ENCODE peak calls at places on chromosome 10, in four cellular contexts. One of them, this sample, is unnamed.
A peak's percentile ranks its signal among the peaks of the same experiment; 100 is the strongest.

GRCh38 chr10:30366829-30367228 is 17.8 kb upstream of the MTPAP start:
- DNase-seq in H9: no peak
- DNase-seq in mesendoderm: no peak
- DNase-seq in H1: no peak
- DNase-seq in this sample: no peak

GRCh38 chr10:70330671-70331070 is 46.9 kb upstream of the NPFFR1 start:
- DNase-seq in H9: no peak
- DNase-seq in mesendoderm: no peak
- DNase-seq in H1: no peak
- DNase-seq in this sample: no peak

GRCh38 chr10:230758-231157 is 95.5 kb downstream of the ZMYND11 start:
- DNase-seq in H9: no peak
- DNase-seq in mesendoderm: peak; percentile 39
- DNase-seq in H1: no peak
- DNase-seq in this sample: no peak

GRCh38 chr10:132096863-132097478 is 31.2 kb downstream of the JAKMIP3 start:
- DNase-seq in H9: peak; percentile 24
- DNase-seq in mesendoderm: no peak
- DNase-seq in H1: no peak
- DNase-seq in this sample: no peak

GRCh38 chr10:128036746-128037542 is 89.3 kb downstream of the MKI67 start:
- DNase-seq in H9: no peak
- DNase-seq in mesendoderm: no peak
- DNase-seq in H1: no peak
- DNase-seq in this sample: peak; percentile 16

GRCh38 chr10:9535744-9536143 is 1481.3 kb downstream of the GATA3 start:
- DNase-seq in H9: no peak
- DNase-seq in mesendoderm: no peak
- DNase-seq in H1: no peak
- DNase-seq in this sample: no peak

GRCh38 chr10:3095373-3096139 is 28.2 kb downstream of the PFKP start:
- DNase-seq in H9: no peak
- DNase-seq in mesendoderm: peak; percentile 83
- DNase-seq in H1: no peak
- DNase-seq in this sample: peak; percentile 100

GRCh38 chr10:119989966-119990365 is 97.4 kb downstream of the SEC23IP start:
- DNase-seq in H9: no peak
- DNase-seq in mesendoderm: no peak
- DNase-seq in H1: no peak
- DNase-seq in this sample: no peak

GRCh38 chr10:43056568-43057011 is 20.3 kb upstream of the RET start:
- DNase-seq in H9: no peak
- DNase-seq in mesendoderm: no peak
- DNase-seq in H1: no peak
- DNase-seq in this sample: no peak

GRCh38 chr10:101301111-101301731 is 52.7 kb upstream of the BTRC start:
- DNase-seq in H9: peak; percentile 75
- DNase-seq in mesendoderm: peak; percentile 79
- DNase-seq in H1: peak; percentile 70
- DNase-seq in this sample: peak; percentile 44

GRCh38 chr10:93514496-93514895 is 18.1 kb downstream of the CEP55 start:
- DNase-seq in H9: no peak
- DNase-seq in mesendoderm: no peak
- DNase-seq in H1: no peak
- DNase-seq in this sample: peak; percentile 20

GRCh38 chr10:3566627-3567026 is 218.4 kb downstream of the KLF6 start:
- DNase-seq in H9: no peak
- DNase-seq in mesendoderm: no peak
- DNase-seq in H1: no peak
- DNase-seq in this sample: no peak

GRCh38 chr10:122531261-122531660 is 29.3 kb upstream of the DMBT1 start:
- DNase-seq in H9: no peak
- DNase-seq in mesendoderm: no peak
- DNase-seq in H1: no peak
- DNase-seq in this sample: no peak

GRCh38 chr10:119871881-119872609 is 598 bp downstream of the MCMBP start:
- DNase-seq in H9: peak; percentile 78
- DNase-seq in mesendoderm: peak; percentile 70
- DNase-seq in H1: peak; percentile 67
- DNase-seq in this sample: peak; percentile 28

GRCh38 chr10:18402766-18403346 is 248.5 kb downstream of the NSUN6 start:
- DNase-seq in H9: no peak
- DNase-seq in mesendoderm: no peak
- DNase-seq in H1: no peak
- DNase-seq in this sample: peak; percentile 73

GRCh38 chr10:101415884-101416283 is 61.9 kb downstream of the BTRC start:
- DNase-seq in H9: no peak
- DNase-seq in mesendoderm: no peak
- DNase-seq in H1: no peak
- DNase-seq in this sample: no peak

GRCh38 chr10:102650655-102651454 is 6.6 kb downstream of the TRIM8 start:
- DNase-seq in H9: no peak
- DNase-seq in mesendoderm: no peak
- DNase-seq in H1: no peak
- DNase-seq in this sample: no peak

GRCh38 chr10:85548038-85548437 is 818.6 kb downstream of the GRID1 start:
- DNase-seq in H9: no peak
- DNase-seq in mesendoderm: peak; percentile 73
- DNase-seq in H1: no peak
- DNase-seq in this sample: no peak

GRCh38 chr10:22259280-22259679 is 41.5 kb upstream of the EBLN1 start:
- DNase-seq in H9: no peak
- DNase-seq in mesendoderm: peak; percentile 32
- DNase-seq in H1: no peak
- DNase-seq in this sample: no peak

GRCh38 chr10:75911426-75911825 is 480.0 kb downstream of the LRMDA start:
- DNase-seq in H9: no peak
- DNase-seq in mesendoderm: no peak
- DNase-seq in H1: no peak
- DNase-seq in this sample: no peak

GRCh38 chr10:92052088-92052487 is 128.5 kb downstream of the BTAF1 start:
- DNase-seq in H9: no peak
- DNase-seq in mesendoderm: no peak
- DNase-seq in H1: no peak
- DNase-seq in this sample: no peak

GRCh38 chr10:126876456-126876855 is 28.8 kb upstream of the DOCK1 start:
- DNase-seq in H9: no peak
- DNase-seq in mesendoderm: no peak
- DNase-seq in H1: peak; percentile 8
- DNase-seq in this sample: no peak

GRCh38 chr10:21130683-21131442 is 233.8 kb upstream of the NEBL start:
- DNase-seq in H9: no peak
- DNase-seq in mesendoderm: no peak
- DNase-seq in H1: no peak
- DNase-seq in this sample: no peak

GRCh38 chr10:129913021-129913695 is 50.9 kb downstream of the EBF3 start:
- DNase-seq in H9: no peak
- DNase-seq in mesendoderm: no peak
- DNase-seq in H1: no peak
- DNase-seq in this sample: no peak

GRCh38 chr10:58608356-58608755 is 95.7 kb downstream of the BICC1 start:
- DNase-seq in H9: no peak
- DNase-seq in mesendoderm: no peak
- DNase-seq in H1: no peak
- DNase-seq in this sample: peak; percentile 55

GRCh38 chr10:74738985-74739567 is 87.3 kb upstream of the KAT6B start:
- DNase-seq in H9: peak; percentile 44
- DNase-seq in mesendoderm: peak; percentile 65
- DNase-seq in H1: peak; percentile 45
- DNase-seq in this sample: peak; percentile 16

GRCh38 chr10:47013469-47014169 is 102.4 kb downstream of the PTPN20 start:
- DNase-seq in H9: peak; percentile 73
- DNase-seq in mesendoderm: no peak
- DNase-seq in H1: no peak
- DNase-seq in this sample: no peak

GRCh38 chr10:79263951-79264350 is 83.3 kb upstream of the PPIF start:
- DNase-seq in H9: no peak
- DNase-seq in mesendoderm: no peak
- DNase-seq in H1: no peak
- DNase-seq in this sample: no peak

GRCh38 chr10:79375321-79376077 is 28.2 kb downstream of the PPIF start:
- DNase-seq in H9: peak; percentile 32
- DNase-seq in mesendoderm: peak; percentile 65
- DNase-seq in H1: peak; percentile 38
- DNase-seq in this sample: peak; percentile 59

GRCh38 chr10:82394122-82394521 is 519.1 kb downstream of the NRG3 start:
- DNase-seq in H9: no peak
- DNase-seq in mesendoderm: no peak
- DNase-seq in H1: no peak
- DNase-seq in this sample: no peak

GRCh38 chr10:72016608-72017310 is 52.6 kb downstream of the CHST3 start:
- DNase-seq in H9: no peak
- DNase-seq in mesendoderm: no peak
- DNase-seq in H1: no peak
- DNase-seq in this sample: no peak

GRCh38 chr10:117541405-117541908 is 1.1 kb upstream of the EMX2 start:
- DNase-seq in H9: peak; percentile 75
- DNase-seq in mesendoderm: peak; percentile 81
- DNase-seq in H1: no peak
- DNase-seq in this sample: no peak

GRCh38 chr10:119595134-119595714 is 1.5 kb downstream of the TIAL1 start:
- DNase-seq in H9: no peak
- DNase-seq in mesendoderm: peak; percentile 55
- DNase-seq in H1: no peak
- DNase-seq in this sample: peak; percentile 56

DNA sequence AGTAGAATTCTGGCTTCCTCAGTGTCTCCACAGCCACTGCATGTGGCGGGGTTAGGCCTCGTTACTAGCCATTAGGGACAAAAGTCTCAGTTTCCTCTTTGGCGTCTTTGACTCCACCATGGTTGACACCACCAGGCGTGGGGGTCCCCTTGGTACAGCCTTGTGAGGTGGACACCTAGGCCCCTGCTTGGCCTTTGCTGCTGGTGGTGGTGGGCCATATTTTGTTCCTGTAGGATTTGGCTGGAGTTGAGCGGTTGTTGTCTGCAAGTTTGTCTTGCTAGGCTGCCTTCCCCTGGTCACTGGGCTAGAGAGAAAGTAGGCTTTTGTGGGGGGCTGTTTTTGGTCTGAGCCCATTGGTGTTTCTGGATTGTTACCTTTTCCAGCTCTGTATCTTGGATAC is 272.7 kb downstream of the CAMK1D start:
- DNase-seq in H9: no peak
- DNase-seq in mesendoderm: no peak
- DNase-seq in H1: no peak
- DNase-seq in this sample: no peak
- H4K5ac ChIP-seq in H9: no peak overlapping the region
- H4K5ac ChIP-seq in mesendoderm: no peak overlapping the region
- H4K5ac ChIP-seq in H1: no peak overlapping the region
- H4K5ac ChIP-seq in this sample: no peak overlapping the region

GRCh38 chr10:6135589-6136168 is 46.8 kb downstream of the RBM17 start:
- DNase-seq in H9: no peak
- DNase-seq in mesendoderm: no peak
- DNase-seq in H1: no peak
- DNase-seq in this sample: no peak
- H4K5ac ChIP-seq in H9: no peak overlapping the region
- H4K5ac ChIP-seq in mesendoderm: no peak overlapping the region
- H4K5ac ChIP-seq in H1: no peak overlapping the region
- H4K5ac ChIP-seq in this sample: peak overlapping the region; percentile 3

DNA sequence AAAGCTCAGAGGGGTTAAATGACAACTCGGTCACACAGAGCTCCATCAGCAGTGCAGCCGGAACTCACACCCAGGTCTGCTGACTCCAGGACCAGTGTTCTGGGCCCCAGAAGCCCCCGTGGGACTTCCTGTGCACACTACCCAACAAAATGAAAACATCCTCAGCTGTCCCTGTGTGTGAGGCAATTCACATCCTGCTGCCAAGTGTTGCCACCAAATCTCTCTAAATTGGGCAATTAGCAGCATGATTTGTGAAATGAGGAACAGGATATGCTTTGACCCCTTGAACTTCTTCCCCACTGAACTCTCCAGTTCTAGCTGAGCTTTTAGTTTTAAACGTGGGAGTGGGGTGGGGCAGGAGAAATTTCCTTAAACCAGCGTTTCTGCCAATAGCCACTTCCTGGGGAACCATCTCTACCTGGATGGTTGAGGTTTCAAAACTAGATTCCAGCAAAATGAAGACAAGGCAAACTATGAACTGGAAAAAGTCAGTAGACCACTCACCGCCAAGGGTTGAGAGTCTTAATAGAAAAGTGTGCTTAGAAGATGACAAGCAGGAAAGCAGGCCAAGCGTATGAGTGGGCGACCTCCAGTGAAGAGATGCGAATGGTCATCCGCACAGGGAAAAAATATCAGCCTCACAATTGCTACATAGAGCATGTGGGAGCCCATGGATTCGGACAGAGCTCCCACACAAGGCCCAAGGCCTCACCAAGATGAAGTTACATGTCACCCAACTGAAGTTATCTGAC is 51.9 kb upstream of the CHST15 start:
- DNase-seq in H9: no peak
- DNase-seq in mesendoderm: no peak
- DNase-seq in H1: no peak
- DNase-seq in this sample: no peak
- H4K5ac ChIP-seq in H9: no peak overlapping the region
- H4K5ac ChIP-seq in mesendoderm: no peak overlapping the region
- H4K5ac ChIP-seq in H1: no peak overlapping the region
- H4K5ac ChIP-seq in this sample: no peak overlapping the region

DNA sequence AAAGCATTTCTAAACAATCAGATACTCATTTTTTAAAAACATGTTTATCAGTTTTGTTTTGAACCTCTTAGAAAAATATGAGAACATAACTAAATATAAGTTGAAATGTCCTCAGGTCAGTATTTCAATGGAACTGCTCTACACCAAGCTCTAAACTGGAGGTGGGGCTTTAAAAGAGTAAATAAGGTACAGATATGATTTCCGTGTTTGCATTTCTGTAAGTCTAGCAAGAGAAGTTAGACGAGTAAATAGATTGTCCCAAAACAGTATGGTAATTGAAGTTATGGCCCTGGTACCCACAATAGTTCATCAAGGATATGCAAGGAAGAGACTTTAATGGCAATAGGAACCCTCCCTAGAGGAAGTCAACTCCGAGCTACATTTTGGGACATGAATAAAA is 115.1 kb upstream of the AKR1E2 start:
- DNase-seq in H9: no peak
- DNase-seq in mesendoderm: no peak
- DNase-seq in H1: no peak
- DNase-seq in this sample: no peak
- H4K5ac ChIP-seq in H9: no peak overlapping the region
- H4K5ac ChIP-seq in mesendoderm: no peak overlapping the region
- H4K5ac ChIP-seq in H1: no peak overlapping the region
- H4K5ac ChIP-seq in this sample: no peak overlapping the region

GRCh38 chr10:37826806-37827205 is 30.6 kb downstream of the ZNF248 start:
- DNase-seq in H9: no peak
- DNase-seq in mesendoderm: no peak
- DNase-seq in H1: no peak
- DNase-seq in this sample: no peak
- H4K5ac ChIP-seq in H9: no peak overlapping the region
- H4K5ac ChIP-seq in mesendoderm: no peak overlapping the region
- H4K5ac ChIP-seq in H1: no peak overlapping the region
- H4K5ac ChIP-seq in this sample: no peak overlapping the region

DNA sequence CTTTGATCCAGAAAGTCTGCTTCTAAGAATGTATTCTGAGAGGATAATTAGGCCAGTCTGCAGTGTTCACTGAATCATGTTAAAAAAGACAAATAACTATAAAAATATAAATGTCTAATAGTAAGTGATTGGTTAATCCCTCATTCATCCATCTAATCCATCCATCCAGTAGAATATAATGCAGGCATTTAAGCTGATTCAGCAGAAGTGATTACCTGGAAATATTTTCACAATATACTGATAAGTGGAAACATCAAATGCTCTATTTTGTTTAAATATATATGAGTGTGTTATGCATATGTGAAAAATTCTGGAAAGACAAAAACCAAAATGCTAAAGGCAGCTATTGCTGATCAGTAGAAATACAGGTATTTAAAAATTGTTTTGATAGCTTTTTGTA is 152.6 kb downstream of the REEP3 start:
- DNase-seq in H9: no peak
- DNase-seq in mesendoderm: no peak
- DNase-seq in H1: no peak
- DNase-seq in this sample: no peak
- H4K5ac ChIP-seq in H9: no peak overlapping the region
- H4K5ac ChIP-seq in mesendoderm: no peak overlapping the region
- H4K5ac ChIP-seq in H1: no peak overlapping the region
- H4K5ac ChIP-seq in this sample: no peak overlapping the region